ENCODE peak calls at places on chromosomes 11 and 22, in nine cellular contexts. One of them, this sample, is unnamed.

GRCh38 chr11:69657456-69657910 is 16.5 kb downstream of the CCND1 start:
- DNase-seq in fibroblast of lung: no peak
- DNase-seq in mesothelial cell of epicardium: no peak
- DNase-seq in ecto neural progenitor cell: peak
- DNase-seq in stimulated activated CD4-positive, alpha-beta T cell treated with anti-CD3 and anti-CD28 coated beads, Interleukin-12 subunit alpha, Interleukin-12 subunit beta, amount 100 ng/mL, for 24 hours: no peak
- DNase-seq in AG20443: no peak
- DNase-seq in sciatic nerve: peak
- DNase-seq in M059J: no peak
- DNase-seq in GM13977: no peak
- DNase-seq in this sample: no peak

GRCh38 chr22:35632902-35633301 is 15.3 kb upstream of the APOL6 start:
- DNase-seq in sciatic nerve: peak
- DNase-seq in stimulated activated CD4-positive, alpha-beta T cell treated with anti-CD3 and anti-CD28 coated beads, Interleukin-12 subunit alpha, Interleukin-12 subunit beta, amount 100 ng/mL, for 24 hours: no peak
- DNase-seq in mesothelial cell of epicardium: no peak
- DNase-seq in ecto neural progenitor cell: no peak
- DNase-seq in M059J: no peak
- DNase-seq in GM13977: no peak
- DNase-seq in AG20443: no peak
- DNase-seq in fibroblast of lung: no peak
- DNase-seq in this sample: no peak

GRCh38 chr11:62427630-62428233 is 8.9 kb downstream of the SCGB1A1 start:
- DNase-seq in AG20443: peak
- DNase-seq in mesothelial cell of epicardium: no peak
- DNase-seq in M059J: peak
- DNase-seq in fibroblast of lung: peak
- DNase-seq in GM13977: peak
- DNase-seq in sciatic nerve: no peak
- DNase-seq in ecto neural progenitor cell: no peak
- DNase-seq in stimulated activated CD4-positive, alpha-beta T cell treated with anti-CD3 and anti-CD28 coated beads, Interleukin-12 subunit alpha, Interleukin-12 subunit beta, amount 100 ng/mL, for 24 hours: no peak
- DNase-seq in this sample: no peak

GRCh38 chr11:1744879-1745700 is 5.3 kb downstream of the IFITM10 start:
- DNase-seq in mesothelial cell of epicardium: no peak
- DNase-seq in stimulated activated CD4-positive, alpha-beta T cell treated with anti-CD3 and anti-CD28 coated beads, Interleukin-12 subunit alpha, Interleukin-12 subunit beta, amount 100 ng/mL, for 24 hours: no peak
- DNase-seq in GM13977: no peak
- DNase-seq in ecto neural progenitor cell: no peak
- DNase-seq in sciatic nerve: peak
- DNase-seq in M059J: no peak
- DNase-seq in fibroblast of lung: no peak
- DNase-seq in AG20443: no peak
- DNase-seq in this sample: no peak

GRCh38 chr11:63508009-63508408 is 2.1 kb downstream of the LGALS12 start:
- DNase-seq in AG20443: peak
- DNase-seq in ecto neural progenitor cell: no peak
- DNase-seq in mesothelial cell of epicardium: no peak
- DNase-seq in fibroblast of lung: no peak
- DNase-seq in stimulated activated CD4-positive, alpha-beta T cell treated with anti-CD3 and anti-CD28 coated beads, Interleukin-12 subunit alpha, Interleukin-12 subunit beta, amount 100 ng/mL, for 24 hours: no peak
- DNase-seq in sciatic nerve: no peak
- DNase-seq in GM13977: no peak
- DNase-seq in M059J: peak
- DNase-seq in this sample: no peak

GRCh38 chr22:32058656-32059280 is 15.7 kb downstream of the SLC5A1 start:
- DNase-seq in fibroblast of lung: no peak
- DNase-seq in mesothelial cell of epicardium: no peak
- DNase-seq in AG20443: no peak
- DNase-seq in stimulated activated CD4-positive, alpha-beta T cell treated with anti-CD3 and anti-CD28 coated beads, Interleukin-12 subunit alpha, Interleukin-12 subunit beta, amount 100 ng/mL, for 24 hours: no peak
- DNase-seq in ecto neural progenitor cell: no peak
- DNase-seq in sciatic nerve: no peak
- DNase-seq in GM13977: no peak
- DNase-seq in M059J: peak
- DNase-seq in this sample: no peak

GRCh38 chr11:59708537-59708936 is 5.1 kb downstream of the OR10V1 start:
- DNase-seq in AG20443: no peak
- DNase-seq in stimulated activated CD4-positive, alpha-beta T cell treated with anti-CD3 and anti-CD28 coated beads, Interleukin-12 subunit alpha, Interleukin-12 subunit beta, amount 100 ng/mL, for 24 hours: no peak
- DNase-seq in ecto neural progenitor cell: no peak
- DNase-seq in mesothelial cell of epicardium: no peak
- DNase-seq in sciatic nerve: no peak
- DNase-seq in fibroblast of lung: no peak
- DNase-seq in GM13977: no peak
- DNase-seq in M059J: peak
- DNase-seq in this sample: no peak

GRCh38 chr22:20956258-20957117 is 10.6 kb upstream of the AIFM3 start:
- DNase-seq in AG20443: no peak
- DNase-seq in M059J: peak
- DNase-seq in ecto neural progenitor cell: peak
- DNase-seq in fibroblast of lung: peak
- DNase-seq in GM13977: peak
- DNase-seq in sciatic nerve: no peak
- DNase-seq in stimulated activated CD4-positive, alpha-beta T cell treated with anti-CD3 and anti-CD28 coated beads, Interleukin-12 subunit alpha, Interleukin-12 subunit beta, amount 100 ng/mL, for 24 hours: no peak
- DNase-seq in mesothelial cell of epicardium: no peak
- DNase-seq in this sample: no peak

GRCh38 chr22:24389680-24390079 is 37.7 kb upstream of the ADORA2A start:
- DNase-seq in M059J: peak
- DNase-seq in AG20443: no peak
- DNase-seq in mesothelial cell of epicardium: no peak
- DNase-seq in stimulated activated CD4-positive, alpha-beta T cell treated with anti-CD3 and anti-CD28 coated beads, Interleukin-12 subunit alpha, Interleukin-12 subunit beta, amount 100 ng/mL, for 24 hours: no peak
- DNase-seq in ecto neural progenitor cell: no peak
- DNase-seq in fibroblast of lung: no peak
- DNase-seq in sciatic nerve: no peak
- DNase-seq in GM13977: no peak
- DNase-seq in this sample: no peak

GRCh38 chr22:37326726-37327125 is 44.4 kb downstream of the CYTH4 start:
- DNase-seq in mesothelial cell of epicardium: no peak
- DNase-seq in AG20443: no peak
- DNase-seq in ecto neural progenitor cell: no peak
- DNase-seq in GM13977: no peak
- DNase-seq in M059J: no peak
- DNase-seq in fibroblast of lung: no peak
- DNase-seq in stimulated activated CD4-positive, alpha-beta T cell treated with anti-CD3 and anti-CD28 coated beads, Interleukin-12 subunit alpha, Interleukin-12 subunit beta, amount 100 ng/mL, for 24 hours: no peak
- DNase-seq in sciatic nerve: no peak
- DNase-seq in this sample: no peak

GRCh38 chr11:2330696-2331095 is 28.9 kb downstream of the TSPAN32 start:
- DNase-seq in mesothelial cell of epicardium: no peak
- DNase-seq in GM13977: no peak
- DNase-seq in stimulated activated CD4-positive, alpha-beta T cell treated with anti-CD3 and anti-CD28 coated beads, Interleukin-12 subunit alpha, Interleukin-12 subunit beta, amount 100 ng/mL, for 24 hours: no peak
- DNase-seq in AG20443: no peak
- DNase-seq in M059J: no peak
- DNase-seq in ecto neural progenitor cell: no peak
- DNase-seq in sciatic nerve: no peak
- DNase-seq in fibroblast of lung: no peak
- DNase-seq in this sample: no peak

GRCh38 chr11:28464252-28464867 is 356.2 kb downstream of the METTL15 start:
- DNase-seq in sciatic nerve: no peak
- DNase-seq in GM13977: no peak
- DNase-seq in fibroblast of lung: peak
- DNase-seq in M059J: peak
- DNase-seq in AG20443: no peak
- DNase-seq in ecto neural progenitor cell: no peak
- DNase-seq in stimulated activated CD4-positive, alpha-beta T cell treated with anti-CD3 and anti-CD28 coated beads, Interleukin-12 subunit alpha, Interleukin-12 subunit beta, amount 100 ng/mL, for 24 hours: no peak
- DNase-seq in mesothelial cell of epicardium: no peak
- DNase-seq in this sample: no peak

GRCh38 chr11:78940500-78941225 is 366.0 kb upstream of the NARS2 start:
- DNase-seq in fibroblast of lung: no peak
- DNase-seq in M059J: no peak
- DNase-seq in AG20443: no peak
- DNase-seq in stimulated activated CD4-positive, alpha-beta T cell treated with anti-CD3 and anti-CD28 coated beads, Interleukin-12 subunit alpha, Interleukin-12 subunit beta, amount 100 ng/mL, for 24 hours: no peak
- DNase-seq in GM13977: no peak
- DNase-seq in ecto neural progenitor cell: peak
- DNase-seq in sciatic nerve: no peak
- DNase-seq in mesothelial cell of epicardium: no peak
- DNase-seq in this sample: no peak

GRCh38 chr11:93784935-93785360 is 866 bp downstream of the MED17 start:
- DNase-seq in fibroblast of lung: peak
- DNase-seq in stimulated activated CD4-positive, alpha-beta T cell treated with anti-CD3 and anti-CD28 coated beads, Interleukin-12 subunit alpha, Interleukin-12 subunit beta, amount 100 ng/mL, for 24 hours: peak
- DNase-seq in sciatic nerve: no peak
- DNase-seq in GM13977: no peak
- DNase-seq in ecto neural progenitor cell: no peak
- DNase-seq in mesothelial cell of epicardium: no peak
- DNase-seq in AG20443: no peak
- DNase-seq in M059J: no peak
- DNase-seq in this sample: no peak

GRCh38 chr11:100849009-100849913 is 162.2 kb downstream of the ARHGAP42 start:
- DNase-seq in fibroblast of lung: peak
- DNase-seq in M059J: peak
- DNase-seq in GM13977: no peak
- DNase-seq in sciatic nerve: no peak
- DNase-seq in ecto neural progenitor cell: no peak
- DNase-seq in mesothelial cell of epicardium: no peak
- DNase-seq in stimulated activated CD4-positive, alpha-beta T cell treated with anti-CD3 and anti-CD28 coated beads, Interleukin-12 subunit alpha, Interleukin-12 subunit beta, amount 100 ng/mL, for 24 hours: no peak
- DNase-seq in AG20443: peak
- DNase-seq in this sample: no peak

GRCh38 chr11:107043242-107043991 is 25.1 kb upstream of the GUCY1A2 start:
- DNase-seq in sciatic nerve: no peak
- DNase-seq in ecto neural progenitor cell: no peak
- DNase-seq in stimulated activated CD4-positive, alpha-beta T cell treated with anti-CD3 and anti-CD28 coated beads, Interleukin-12 subunit alpha, Interleukin-12 subunit beta, amount 100 ng/mL, for 24 hours: no peak
- DNase-seq in M059J: peak
- DNase-seq in AG20443: peak
- DNase-seq in mesothelial cell of epicardium: no peak
- DNase-seq in fibroblast of lung: peak
- DNase-seq in GM13977: peak
- DNase-seq in this sample: no peak

GRCh38 chr22:49466926-49467590 is 360.6 kb downstream of the BRD1 start:
- DNase-seq in stimulated activated CD4-positive, alpha-beta T cell treated with anti-CD3 and anti-CD28 coated beads, Interleukin-12 subunit alpha, Interleukin-12 subunit beta, amount 100 ng/mL, for 24 hours: no peak
- DNase-seq in AG20443: no peak
- DNase-seq in M059J: no peak
- DNase-seq in mesothelial cell of epicardium: no peak
- DNase-seq in fibroblast of lung: no peak
- DNase-seq in ecto neural progenitor cell: no peak
- DNase-seq in sciatic nerve: no peak
- DNase-seq in GM13977: no peak
- DNase-seq in this sample: no peak

GRCh38 chr11:76239483-76240142 is 33.3 kb upstream of the WNT11 start:
- DNase-seq in GM13977: no peak
- DNase-seq in M059J: no peak
- DNase-seq in fibroblast of lung: no peak
- DNase-seq in ecto neural progenitor cell: no peak
- DNase-seq in mesothelial cell of epicardium: no peak
- DNase-seq in sciatic nerve: no peak
- DNase-seq in AG20443: no peak
- DNase-seq in stimulated activated CD4-positive, alpha-beta T cell treated with anti-CD3 and anti-CD28 coated beads, Interleukin-12 subunit alpha, Interleukin-12 subunit beta, amount 100 ng/mL, for 24 hours: no peak
- DNase-seq in this sample: no peak

GRCh38 chr22:50474711-50475651 is at the start of gene SBF1:
- DNase-seq in sciatic nerve: peak
- DNase-seq in GM13977: peak
- DNase-seq in AG20443: peak
- DNase-seq in M059J: peak
- DNase-seq in fibroblast of lung: peak
- DNase-seq in stimulated activated CD4-positive, alpha-beta T cell treated with anti-CD3 and anti-CD28 coated beads, Interleukin-12 subunit alpha, Interleukin-12 subunit beta, amount 100 ng/mL, for 24 hours: peak
- DNase-seq in mesothelial cell of epicardium: peak
- DNase-seq in ecto neural progenitor cell: peak
- DNase-seq in this sample: peak

GRCh38 chr22:45911601-45912271 is 65.2 kb downstream of the WNT7B start:
- DNase-seq in fibroblast of lung: peak
- DNase-seq in sciatic nerve: no peak
- DNase-seq in GM13977: no peak
- DNase-seq in stimulated activated CD4-positive, alpha-beta T cell treated with anti-CD3 and anti-CD28 coated beads, Interleukin-12 subunit alpha, Interleukin-12 subunit beta, amount 100 ng/mL, for 24 hours: no peak
- DNase-seq in mesothelial cell of epicardium: no peak
- DNase-seq in M059J: peak
- DNase-seq in ecto neural progenitor cell: no peak
- DNase-seq in AG20443: peak
- DNase-seq in this sample: no peak

GRCh38 chr11:61477734-61478148 is 30.8 kb upstream of the LRRC10B start:
- DNase-seq in fibroblast of lung: peak
- DNase-seq in AG20443: peak
- DNase-seq in mesothelial cell of epicardium: peak
- DNase-seq in sciatic nerve: peak
- DNase-seq in M059J: no peak
- DNase-seq in GM13977: peak
- DNase-seq in ecto neural progenitor cell: peak
- DNase-seq in stimulated activated CD4-positive, alpha-beta T cell treated with anti-CD3 and anti-CD28 coated beads, Interleukin-12 subunit alpha, Interleukin-12 subunit beta, amount 100 ng/mL, for 24 hours: peak
- DNase-seq in this sample: peak

GRCh38 chr22:38203090-38203810 is 1.5 kb downstream of the MAFF start:
- DNase-seq in sciatic nerve: peak
- DNase-seq in ecto neural progenitor cell: no peak
- DNase-seq in stimulated activated CD4-positive, alpha-beta T cell treated with anti-CD3 and anti-CD28 coated beads, Interleukin-12 subunit alpha, Interleukin-12 subunit beta, amount 100 ng/mL, for 24 hours: no peak
- DNase-seq in M059J: peak
- DNase-seq in AG20443: no peak
- DNase-seq in fibroblast of lung: peak
- DNase-seq in mesothelial cell of epicardium: peak
- DNase-seq in GM13977: no peak
- DNase-seq in this sample: no peak

GRCh38 chr11:104163100-104164027 is 583 bp downstream of the PDGFD start:
- DNase-seq in GM13977: peak
- DNase-seq in sciatic nerve: peak
- DNase-seq in fibroblast of lung: peak
- DNase-seq in stimulated activated CD4-positive, alpha-beta T cell treated with anti-CD3 and anti-CD28 coated beads, Interleukin-12 subunit alpha, Interleukin-12 subunit beta, amount 100 ng/mL, for 24 hours: no peak
- DNase-seq in M059J: peak
- DNase-seq in mesothelial cell of epicardium: peak
- DNase-seq in ecto neural progenitor cell: peak
- DNase-seq in AG20443: peak
- DNase-seq in this sample: no peak

GRCh38 chr11:122796128-122796717 is 42.1 kb upstream of the CRTAM start:
- DNase-seq in M059J: peak
- DNase-seq in fibroblast of lung: peak
- DNase-seq in GM13977: peak
- DNase-seq in AG20443: peak
- DNase-seq in sciatic nerve: no peak
- DNase-seq in ecto neural progenitor cell: peak
- DNase-seq in mesothelial cell of epicardium: peak
- DNase-seq in stimulated activated CD4-positive, alpha-beta T cell treated with anti-CD3 and anti-CD28 coated beads, Interleukin-12 subunit alpha, Interleukin-12 subunit beta, amount 100 ng/mL, for 24 hours: peak
- DNase-seq in this sample: no peak

GRCh38 chr22:46201059-46201757 is 48.9 kb downstream of the CDPF1 start:
- DNase-seq in sciatic nerve: no peak
- DNase-seq in mesothelial cell of epicardium: no peak
- DNase-seq in M059J: no peak
- DNase-seq in stimulated activated CD4-positive, alpha-beta T cell treated with anti-CD3 and anti-CD28 coated beads, Interleukin-12 subunit alpha, Interleukin-12 subunit beta, amount 100 ng/mL, for 24 hours: no peak
- DNase-seq in fibroblast of lung: no peak
- DNase-seq in ecto neural progenitor cell: no peak
- DNase-seq in GM13977: no peak
- DNase-seq in AG20443: no peak
- DNase-seq in this sample: no peak

This sample was measured in progenitor cell of endocrine pancreas.